ENCODE peak calls at places on chromosomes 12 and 14, in ten cellular contexts. One of them, this sample, is unnamed.

GRCh38 chr14:63759454-63759853 is 31.6 kb upstream of the SGPP1 start:
- DNase-seq in T-helper 17 cell: no peak
- DNase-seq in fibroblast of the conjunctiva: no peak
- DNase-seq in cardiac fibroblast: peak; percentile 11
- DNase-seq in Caco-2: no peak
- DNase-seq in nephron progenitor cell: no peak
- DNase-seq in T-helper 9 cell: no peak
- DNase-seq in D341Med: no peak
- DNase-seq in glomerular endothelial cell: no peak
- DNase-seq in ELF-1: no peak
- DNase-seq in this sample: no peak

GRCh38 chr12:47785887-47786661 is 13.0 kb downstream of the SLC48A1 start:
- DNase-seq in T-helper 17 cell: no peak
- DNase-seq in fibroblast of the conjunctiva: no peak
- DNase-seq in cardiac fibroblast: no peak
- DNase-seq in Caco-2: no peak
- DNase-seq in nephron progenitor cell: no peak
- DNase-seq in T-helper 9 cell: no peak
- DNase-seq in D341Med: no peak
- DNase-seq in glomerular endothelial cell: no peak
- DNase-seq in ELF-1: no peak
- DNase-seq in this sample: no peak

GRCh38 chr12:98587084-98587483 is 6.4 kb upstream of the SLC25A3 start:
- DNase-seq in T-helper 17 cell: no peak
- DNase-seq in fibroblast of the conjunctiva: no peak
- DNase-seq in cardiac fibroblast: no peak
- DNase-seq in Caco-2: no peak
- DNase-seq in nephron progenitor cell: no peak
- DNase-seq in T-helper 9 cell: no peak
- DNase-seq in D341Med: no peak
- DNase-seq in glomerular endothelial cell: no peak
- DNase-seq in ELF-1: no peak
- DNase-seq in this sample: no peak

GRCh38 chr12:3077572-3078081 is 448 bp downstream of the TSPAN9 start:
- DNase-seq in T-helper 17 cell: no peak
- DNase-seq in fibroblast of the conjunctiva: no peak
- DNase-seq in cardiac fibroblast: peak; percentile 56
- DNase-seq in Caco-2: no peak
- DNase-seq in nephron progenitor cell: no peak
- DNase-seq in T-helper 9 cell: peak; percentile 6
- DNase-seq in D341Med: peak; percentile 50
- DNase-seq in glomerular endothelial cell: no peak
- DNase-seq in ELF-1: no peak
- DNase-seq in this sample: no peak

GRCh38 chr12:71973687-71974086 is 35.0 kb downstream of the TPH2 start:
- DNase-seq in T-helper 17 cell: no peak
- DNase-seq in fibroblast of the conjunctiva: no peak
- DNase-seq in cardiac fibroblast: no peak
- DNase-seq in Caco-2: no peak
- DNase-seq in nephron progenitor cell: no peak
- DNase-seq in T-helper 9 cell: no peak
- DNase-seq in D341Med: no peak
- DNase-seq in glomerular endothelial cell: no peak
- DNase-seq in ELF-1: no peak
- DNase-seq in this sample: no peak

GRCh38 chr14:62126885-62127478 is 364.8 kb downstream of the SNAPC1 start:
- DNase-seq in T-helper 17 cell: no peak
- DNase-seq in fibroblast of the conjunctiva: peak; percentile 38
- DNase-seq in cardiac fibroblast: peak; percentile 78
- DNase-seq in Caco-2: no peak
- DNase-seq in nephron progenitor cell: peak; percentile 7
- DNase-seq in T-helper 9 cell: no peak
- DNase-seq in D341Med: peak; percentile 30
- DNase-seq in glomerular endothelial cell: peak; percentile 48
- DNase-seq in ELF-1: peak; percentile 7
- DNase-seq in this sample: peak; percentile 23

GRCh38 chr14:61213930-61214329 is 67.2 kb downstream of the TMEM30B start:
- DNase-seq in T-helper 17 cell: no peak
- DNase-seq in fibroblast of the conjunctiva: no peak
- DNase-seq in cardiac fibroblast: no peak
- DNase-seq in Caco-2: no peak
- DNase-seq in nephron progenitor cell: no peak
- DNase-seq in T-helper 9 cell: no peak
- DNase-seq in D341Med: no peak
- DNase-seq in glomerular endothelial cell: no peak
- DNase-seq in ELF-1: no peak
- DNase-seq in this sample: no peak

GRCh38 chr14:105878125-105878524 is 351.7 kb downstream of the TMEM121 start:
- DNase-seq in T-helper 17 cell: peak; percentile 6
- DNase-seq in fibroblast of the conjunctiva: no peak
- DNase-seq in cardiac fibroblast: no peak
- DNase-seq in Caco-2: peak; percentile 23
- DNase-seq in nephron progenitor cell: no peak
- DNase-seq in T-helper 9 cell: no peak
- DNase-seq in D341Med: no peak
- DNase-seq in glomerular endothelial cell: no peak
- DNase-seq in ELF-1: no peak
- DNase-seq in this sample: no peak

This sample was measured in SHP77 treated with DMSO at 0.1 percent for 48 hours.